ENCODE peak calls at places on chromosome 17, in eight cellular contexts. H is NAMALWA; Q is NCI-H1092; G is colonic mucosa; I is HFFc6; B is bronchial epithelial cell; C is stimulated activated CD8-positive, alpha-beta memory T cell treated with anti-CD3 and anti-CD28 coated beads, Interleukin-4, amount 100 ng/mL, for 48 hours; Z is progenitor cell of endocrine pancreas. L is an unnamed sample.

GRCh38 chr17:57283203-57283971 is 27.1 kb downstream of the MSI2 start:
- DNase-seq in H (no peak), Q (no peak), G (no peak), I (no peak), B (no peak), C (no peak), Z (no peak), L (no peak)

GRCh38 chr17:63946440-63947363 is 14.6 kb upstream of the CD79B start:
- DNase-seq in H (peak; percentile 80), Q (peak; percentile 17), G (peak; percentile 57), I (no peak), B (peak; percentile 6), C (peak; percentile 79), Z (peak; percentile 43), L (peak; percentile 47)

GRCh38 chr17:1111599-1112443 is 68.0 kb downstream of the ABR start:
- DNase-seq in H (no peak), Q (peak; percentile 21), G (peak; percentile 60), I (no peak), B (no peak), C (no peak), Z (no peak), L (no peak)

GRCh38 chr17:50270430-50271172 is 3.7 kb upstream of the TMEM92 start:
- DNase-seq in H (no peak), Q (no peak), G (peak; percentile 41), I (peak; percentile 55), B (no peak), C (no peak), Z (no peak), L (peak; percentile 90)

GRCh38 chr17:64055183-64056142 is 35.0 kb upstream of the ICAM2 start:
- DNase-seq in H (no peak), Q (no peak), G (no peak), I (no peak), B (no peak), C (no peak), Z (no peak), L (no peak)

GRCh38 chr17:44348234-44348987 is 3.3 kb downstream of the GRN start:
- DNase-seq in H (peak; percentile 93), Q (no peak), G (no peak), I (peak; percentile 45), B (peak; percentile 97), C (no peak), Z (no peak), L (peak; percentile 66)

GRCh38 chr17:68255731-68256538 is 8.1 kb downstream of the AMZ2 start:
- DNase-seq in H (no peak), Q (no peak), G (no peak), I (no peak), B (no peak), C (no peak), Z (no peak), L (no peak)

GRCh38 chr17:75697651-75698291 is 23.5 kb upstream of the ITGB4 start:
- DNase-seq in H (no peak), Q (no peak), G (peak; percentile 57), I (no peak), B (no peak), C (no peak), Z (no peak), L (no peak)

GRCh38 chr17:78341559-78342437 is 18.1 kb downstream of the SOCS3 start:
- DNase-seq in H (no peak), Q (no peak), G (peak; percentile 79), I (peak; percentile 68), B (peak; percentile 49), C (no peak), Z (peak; percentile 66), L (peak; percentile 88)

GRCh38 chr17:64084086-64084939 is 45.6 kb downstream of the ERN1 start:
- DNase-seq in H (no peak), Q (no peak), G (peak; percentile 68), I (peak; percentile 19), B (peak; percentile 81), C (no peak), Z (no peak), L (no peak)

GRCh38 chr17:63925615-63926014 is 6.5 kb downstream of the CD79B start:
- DNase-seq in H (peak; percentile 95), Q (no peak), G (no peak), I (no peak), B (no peak), C (no peak), Z (no peak), L (no peak)

GRCh38 chr17:4566785-4567184 is 6.4 kb upstream of the GGT6 start:
- DNase-seq in H (peak; percentile 61), Q (peak; percentile 6), G (peak; percentile 78), I (peak; percentile 24), B (peak; percentile 51), C (peak; percentile 76), Z (peak; percentile 67), L (peak; percentile 66)

GRCh38 chr17:48375356-48375755 is 54.7 kb downstream of the SKAP1 start:
- DNase-seq in H (no peak), Q (no peak), G (no peak), I (no peak), B (peak; percentile 10), C (no peak), Z (no peak), L (peak; percentile 55)

GRCh38 chr17:33291248-33292183 is 1.6 kb downstream of the ASIC2 start:
- DNase-seq in H (no peak), Q (peak; percentile 13), G (peak; percentile 38), I (no peak), B (no peak), C (no peak), Z (peak; percentile 20), L (peak; percentile 20)

GRCh38 chr17:2656293-2656692 is 55.3 kb downstream of the CLUH start:
- DNase-seq in H (no peak), Q (no peak), G (no peak), I (no peak), B (no peak), C (no peak), Z (no peak), L (no peak)

GRCh38 chr17:1495265-1495664 is 2.8 kb upstream of the MYO1C start:
- DNase-seq in H (no peak), Q (no peak), G (no peak), I (no peak), B (no peak), C (no peak), Z (no peak), L (no peak)

GRCh38 chr17:28865946-28866752 is 11.3 kb downstream of the ERAL1 start:
- DNase-seq in H (no peak), Q (no peak), G (no peak), I (no peak), B (peak; percentile 48), C (no peak), Z (no peak), L (peak; percentile 28)

GRCh38 chr17:35730400-35731005 is 936 bp upstream of the RASL10B start:
- DNase-seq in H (no peak), Q (no peak), G (no peak), I (no peak), B (no peak), C (no peak), Z (no peak), L (no peak)

GRCh38 chr17:38364741-38365140 is 13.1 kb downstream of the SOCS7 start:
- DNase-seq in H (no peak), Q (no peak), G (no peak), I (no peak), B (no peak), C (no peak), Z (no peak), L (no peak)

GRCh38 chr17:21125862-21126261 is 902 bp upstream of the DHRS7B start:
- DNase-seq in H (peak; percentile 34), Q (no peak), G (no peak), I (no peak), B (no peak), C (peak; percentile 44), Z (no peak), L (no peak)

GRCh38 chr17:82943751-82944150 is 103.9 kb upstream of the ZNF750 start:
- DNase-seq in H (no peak), Q (no peak), G (no peak), I (no peak), B (no peak), C (no peak), Z (no peak), L (no peak)

GRCh38 chr17:27578718-27579085 is 52.3 kb upstream of the LGALS9 start:
- DNase-seq in H (no peak), Q (no peak), G (no peak), I (no peak), B (peak; percentile 26), C (peak; percentile 79), Z (no peak), L (peak; percentile 70)

GRCh38 chr17:73800893-73801292 is 156.6 kb upstream of the SDK2 start:
- DNase-seq in H (no peak), Q (peak; percentile 54), G (no peak), I (no peak), B (no peak), C (no peak), Z (no peak), L (no peak)

GRCh38 chr17:35666967-35667552 is 64.4 kb upstream of the RASL10B start:
- DNase-seq in H (no peak), Q (no peak), G (no peak), I (no peak), B (peak; percentile 40), C (no peak), Z (no peak), L (peak; percentile 13)

L was measured in choroid plexus epithelial cell.